ENCODE peak calls at places on chromosomes 6 and 20, in nine cellular contexts. Q is tibial artery, I is GM10248, B is GM13977, K is AG10803, T is RWPE1, N is kidney epithelial cell, V is OCI-LY7, U is WTC11. X is an unnamed sample.

GRCh38 chr20:1567392-1568165 is 10.1 kb upstream of the SIRPD start:
- DNase-seq in Q (no peak), I (no peak), B (no peak), K (peak), T (peak), N (peak), V (no peak), U (no peak), X (no peak)

GRCh38 chr6:160162167-160162566 is 40.6 kb downstream of the SLC22A1 start:
- DNase-seq in Q (no peak), I (no peak), B (no peak), K (no peak), T (no peak), N (no peak), V (no peak), U (no peak), X (no peak)

GRCh38 chr20:61932199-61932592 is 133.5 kb downstream of the TAF4 start:
- DNase-seq in Q (no peak), I (no peak), B (no peak), K (no peak), T (no peak), N (no peak), V (no peak), U (peak), X (no peak)

GRCh38 chr20:56166781-56167465 is 81.6 kb upstream of the MC3R start:
- DNase-seq in Q (no peak), I (no peak), B (no peak), K (no peak), T (no peak), N (no peak), V (no peak), U (no peak), X (no peak)

GRCh38 chr20:57618091-57618765 is 2.0 kb downstream of the ZBP1 start:
- DNase-seq in Q (peak), I (no peak), B (no peak), K (no peak), T (peak), N (peak), V (peak), U (no peak), X (no peak)

GRCh38 chr6:105014954-105015353 is 58.0 kb downstream of the LIN28B start:
- DNase-seq in Q (no peak), I (no peak), B (no peak), K (no peak), T (no peak), N (no peak), V (no peak), U (no peak), X (no peak)

GRCh38 chr6:166736606-166737005 is 109.6 kb upstream of the RPS6KA2 start:
- DNase-seq in Q (no peak), I (no peak), B (no peak), K (no peak), T (peak), N (peak), V (no peak), U (no peak), X (no peak)

GRCh38 chr6:10149603-10150002 is 265.3 kb downstream of the TFAP2A start:
- DNase-seq in Q (no peak), I (no peak), B (no peak), K (no peak), T (no peak), N (no peak), V (no peak), U (no peak), X (no peak)

GRCh38 chr6:168090706-168091105 is 11.7 kb upstream of the FRMD1 start:
- DNase-seq in Q (no peak), I (no peak), B (no peak), K (no peak), T (no peak), N (no peak), V (no peak), U (no peak), X (no peak)

GRCh38 chr6:70684794-70685493 is 17.3 kb downstream of the SMAP1 start:
- DNase-seq in Q (no peak), I (no peak), B (no peak), K (no peak), T (no peak), N (no peak), V (no peak), U (no peak), X (no peak)

GRCh38 chr6:153210083-153210482 is 79.0 kb upstream of the RGS17 start:
- DNase-seq in Q (no peak), I (peak), B (peak), K (peak), T (no peak), N (no peak), V (peak), U (no peak), X (no peak)

GRCh38 chr20:57547250-57547649 is 13.7 kb upstream of the PCK1 start:
- DNase-seq in Q (peak), I (no peak), B (no peak), K (no peak), T (peak), N (no peak), V (no peak), U (no peak), X (no peak)

GRCh38 chr6:1075444-1075843 is 236.5 kb upstream of the FOXQ1 start:
- DNase-seq in Q (no peak), I (no peak), B (no peak), K (no peak), T (no peak), N (no peak), V (no peak), U (no peak), X (no peak)

GRCh38 chr6:96196633-96197032 is 180.9 kb downstream of the FUT9 start:
- DNase-seq in Q (no peak), I (no peak), B (no peak), K (no peak), T (no peak), N (no peak), V (no peak), U (no peak), X (no peak)

GRCh38 chr20:32189691-32190607 is 17.6 kb downstream of the PLAGL2 start:
- DNase-seq in Q (peak), I (peak), B (peak), K (peak), T (no peak), N (no peak), V (no peak), U (peak), X (peak)

GRCh38 chr20:32191873-32192272 is 15.7 kb downstream of the PLAGL2 start:
- DNase-seq in Q (peak), I (no peak), B (no peak), K (peak), T (no peak), N (no peak), V (no peak), U (no peak), X (no peak)

GRCh38 chr20:32191422-32191821 is 16.1 kb downstream of the PLAGL2 start:
- DNase-seq in Q (peak), I (no peak), B (no peak), K (no peak), T (no peak), N (no peak), V (no peak), U (no peak), X (no peak)

GRCh38 chr20:32189123-32189410 is 18.5 kb downstream of the PLAGL2 start:
- DNase-seq in Q (peak), I (no peak), B (no peak), K (no peak), T (no peak), N (no peak), V (no peak), U (no peak), X (no peak)

DNA sequence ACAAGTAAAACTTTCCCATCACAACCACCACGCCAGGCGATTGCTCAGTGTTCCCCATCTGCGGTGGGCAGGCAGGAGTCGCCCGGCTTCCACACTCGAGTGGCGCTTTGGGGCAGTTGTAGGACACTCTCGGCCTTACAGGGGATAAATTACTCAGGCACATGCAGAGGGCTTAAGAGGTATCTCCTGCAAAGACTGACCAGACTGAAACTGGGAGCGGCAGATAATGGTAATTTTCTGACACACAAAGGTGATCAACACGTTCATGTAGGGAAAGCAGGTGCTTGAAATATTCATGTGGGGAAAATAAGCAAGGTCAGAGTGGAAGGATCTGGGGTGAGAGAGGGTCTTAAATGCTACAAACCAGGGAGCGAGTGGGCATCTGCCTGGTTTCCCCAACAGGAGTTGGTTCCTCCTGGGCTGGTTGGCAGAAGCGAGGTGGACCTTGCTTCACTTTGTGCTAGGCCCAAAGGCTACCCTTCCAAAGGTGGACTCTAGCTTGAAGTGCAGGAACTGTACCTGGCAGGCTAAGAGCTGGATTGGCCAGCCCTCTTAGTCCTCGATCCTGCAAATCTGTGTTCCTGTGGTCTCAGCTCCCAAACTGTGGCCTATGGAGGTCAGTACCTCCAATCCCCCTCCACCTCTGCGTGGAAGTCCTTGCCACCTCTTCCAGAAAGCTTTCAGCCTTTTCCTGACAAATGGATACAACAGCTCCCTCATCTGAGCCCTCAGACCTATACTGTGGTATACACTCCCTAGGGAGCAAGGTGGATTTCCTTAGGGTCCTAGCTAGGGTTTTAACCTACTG is 16.7 kb downstream of the PLAGL2 start:
- DNase-seq in Q (peak), I (peak), B (no peak), K (no peak), T (no peak), N (no peak), V (no peak), U (no peak), X (no peak)
- TF ChIP-seq CTCF in Q (no peak), I (no peak), B (no peak), K (no peak), T (no peak), N (no peak), V (no peak), U (no peak), X (no peak)

GRCh38 chr6:35298625-35299140 is 1.1 kb downstream of the DEF6 start:
- DNase-seq in Q (peak), I (no peak), B (no peak), K (no peak), T (no peak), N (no peak), V (peak), U (no peak), X (no peak)
- TF ChIP-seq CTCF in Q (no peak), I (no peak), B (no peak), K (no peak), T (no peak), N (no peak), V (no peak), U (no peak), X (no peak)

GRCh38 chr6:56246941-56247653 is at the start of gene COL21A1:
- DNase-seq in Q (peak), I (no peak), B (no peak), K (no peak), T (no peak), N (no peak), V (no peak), U (peak), X (no peak)
- TF ChIP-seq CTCF in Q (peak), I (no peak), B (no peak), K (peak), T (no peak), N (peak), V (no peak), U (no peak), X (no peak)

DNA sequence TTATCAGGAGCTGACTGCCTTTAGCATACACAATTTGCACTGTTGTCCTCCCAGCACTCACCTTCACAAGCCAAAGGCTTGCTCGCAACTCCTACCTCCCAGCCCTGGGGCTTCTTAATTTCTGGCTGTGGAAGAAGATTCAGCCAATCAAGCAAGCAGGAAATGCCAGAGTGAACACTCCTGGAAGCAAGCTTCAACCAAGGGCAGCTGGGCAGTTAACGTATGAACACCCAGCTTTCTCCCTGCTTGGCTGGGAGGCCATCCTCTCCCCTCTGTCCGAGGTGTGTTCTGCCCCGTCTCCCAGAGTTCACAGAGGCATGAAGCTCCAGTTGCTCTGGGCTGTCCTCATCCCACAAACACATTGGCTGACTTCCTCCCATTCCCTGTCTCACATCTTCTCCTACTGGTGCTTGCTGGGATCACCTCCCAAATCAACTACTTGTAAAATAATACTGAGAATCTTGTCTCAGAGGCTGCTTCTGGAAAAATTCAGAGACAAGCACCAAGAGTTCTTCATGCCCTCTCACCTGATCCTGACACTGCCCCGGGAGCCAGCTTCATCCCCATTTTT is 15.3 kb upstream of the SRSF6 start:
- DNase-seq in Q (no peak), I (no peak), B (no peak), K (peak), T (no peak), N (no peak), V (no peak), U (no peak), X (no peak)
- TF ChIP-seq CTCF in Q (no peak), I (no peak), B (no peak), K (peak), T (no peak), N (no peak), V (no peak), U (no peak), X (no peak)

GRCh38 chr6:31778999-31779885 is 2.1 kb upstream of the VWA7 start:
- DNase-seq in Q (no peak), I (no peak), B (no peak), K (no peak), T (no peak), N (no peak), V (no peak), U (no peak), X (no peak)
- TF ChIP-seq CTCF in Q (no peak), I (no peak), B (no peak), K (no peak), T (no peak), N (no peak), V (no peak), U (no peak), X (no peak)

GRCh38 chr6:132713355-132714134 is at the start of gene VNN1:
- DNase-seq in Q (peak), I (peak), B (no peak), K (peak), T (no peak), N (no peak), V (peak), U (no peak), X (peak)

GRCh38 chr6:132712366-132712765 is 1.5 kb downstream of the VNN1 start:
- DNase-seq in Q (no peak), I (no peak), B (no peak), K (no peak), T (peak), N (peak), V (no peak), U (no peak), X (no peak)

GRCh38 chr6:132714160-132714559 is 305 bp upstream of the VNN1 start:
- DNase-seq in Q (no peak), I (no peak), B (no peak), K (no peak), T (no peak), N (no peak), V (no peak), U (no peak), X (no peak)

GRCh38 chr6:132716238-132716637 is 2.4 kb upstream of the VNN1 start:
- DNase-seq in Q (no peak), I (no peak), B (no peak), K (no peak), T (no peak), N (no peak), V (no peak), U (no peak), X (no peak)

GRCh38 chr6:132715204-132715603 is 1.3 kb upstream of the VNN1 start:
- DNase-seq in Q (peak), I (no peak), B (no peak), K (peak), T (peak), N (no peak), V (no peak), U (peak), X (no peak)
- TF ChIP-seq CTCF in Q (no peak), I (no peak), B (no peak), K (peak), T (no peak), N (peak), V (no peak), U (no peak), X (no peak)

GRCh38 chr20:38175221-38176030 is 10.4 kb upstream of the TGM2 start:
- DNase-seq in Q (peak), I (no peak), B (no peak), K (no peak), T (no peak), N (no peak), V (no peak), U (no peak), X (no peak)
- TF ChIP-seq CTCF in Q (no peak), I (no peak), B (no peak), K (peak), T (no peak), N (no peak), V (peak), U (no peak), X (no peak)

DNA sequence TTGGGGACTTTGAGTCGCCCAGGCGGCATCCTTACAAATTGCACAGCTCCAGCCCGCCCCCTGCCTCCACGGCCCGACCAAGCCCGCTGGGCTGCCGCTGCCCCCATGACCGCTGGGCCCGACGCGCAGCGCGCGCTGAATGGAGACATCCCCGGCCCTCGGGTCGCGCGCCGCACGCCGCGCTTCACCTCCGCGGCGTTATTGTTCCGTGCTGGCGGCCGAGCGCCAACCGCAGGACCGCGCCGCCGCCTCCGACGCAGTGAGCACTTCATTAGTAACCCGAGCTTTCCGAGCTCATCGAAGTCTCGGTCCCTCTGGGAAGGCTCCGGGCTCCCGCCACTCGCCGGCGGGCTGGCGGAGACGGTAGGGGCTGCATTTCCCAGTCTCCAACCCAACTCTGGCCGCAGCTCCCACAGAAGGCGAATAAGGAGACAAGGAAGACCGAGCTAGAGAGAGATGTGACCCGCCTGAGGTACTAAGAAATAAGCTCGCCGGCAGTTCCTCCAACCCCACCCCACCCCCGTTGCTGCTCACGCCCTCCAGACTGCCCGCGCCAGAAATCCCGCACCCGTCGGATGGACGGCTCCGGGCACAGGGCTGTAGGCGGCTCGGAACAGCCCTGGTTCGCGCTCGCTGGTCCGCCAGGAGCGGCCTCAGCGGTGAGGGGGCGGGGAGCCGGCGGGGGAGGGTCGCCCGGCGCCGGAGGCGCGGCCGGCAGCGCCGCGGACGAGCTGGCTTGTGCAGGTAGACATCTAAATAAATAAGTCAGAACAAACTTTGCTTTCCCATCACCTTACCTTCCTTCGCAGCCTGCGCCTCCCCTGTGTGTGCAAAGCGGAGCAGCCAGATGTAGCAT is 683 bp downstream of the EPHA7 start:
- DNase-seq in Q (peak), I (peak), B (peak), K (no peak), T (peak), N (no peak), V (no peak), U (peak), X (no peak)
- TF ChIP-seq CTCF in Q (no peak), I (no peak), B (no peak), K (no peak), T (no peak), N (no peak), V (no peak), U (no peak), X (no peak)

GRCh38 chr6:25469797-25470388 is 182.1 kb upstream of the SCGN start:
- DNase-seq in Q (no peak), I (no peak), B (no peak), K (no peak), T (no peak), N (no peak), V (no peak), U (no peak), X (no peak)
- TF ChIP-seq CTCF in Q (no peak), I (no peak), B (no peak), K (peak), T (no peak), N (no peak), V (peak), U (no peak), X (no peak)

DNA sequence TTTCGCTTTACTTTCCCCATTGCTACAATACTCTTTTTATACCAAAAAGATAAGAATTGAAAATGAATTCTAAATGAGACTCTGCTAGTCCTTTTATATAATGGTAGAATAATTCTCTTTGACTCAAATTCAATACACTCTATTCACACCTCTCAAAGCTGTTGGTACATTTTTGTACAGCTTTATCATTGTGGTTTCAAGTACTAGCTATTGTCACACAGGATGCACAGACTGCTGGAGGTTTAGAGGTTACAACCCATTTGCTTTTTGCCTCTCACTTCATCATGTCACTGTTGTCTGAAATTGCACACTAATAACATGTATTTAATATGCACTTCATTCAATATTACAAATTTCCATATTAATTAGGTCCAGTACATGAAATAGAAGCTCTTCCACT is 442.2 kb upstream of the ARID1B start:
- DNase-seq in Q (no peak), I (no peak), B (no peak), K (no peak), T (no peak), N (no peak), V (no peak), U (no peak), X (no peak)
- TF ChIP-seq CTCF in Q (no peak), I (no peak), B (no peak), K (no peak), T (no peak), N (no peak), V (no peak), U (no peak), X (no peak)

X was measured in GM06990.